ENCODE peak calls at places on chromosomes 7 and 10, in seven cellular contexts. T is Peyer's patch, C is endothelial cell, I is PC-3, M is fibroblast of lung, K is neural crest cell, Y is thoracic aorta. S is an unnamed sample.

GRCh38 chr10:84665883-84666463 is 337.6 kb downstream of the CCSER2 start:
- DNase-seq in T (no peak), C (peak; percentile 57), I (peak; percentile 56), M (no peak), K (no peak), Y (no peak), S (no peak)

GRCh38 chr7:144256112-144256511 is 8.5 kb downstream of the OR2A7 start:
- DNase-seq in T (no peak), C (no peak), I (peak; percentile 2), M (no peak), K (no peak), Y (no peak), S (peak; percentile 53)

GRCh38 chr10:95360122-95360715 is 69.4 kb upstream of the PDLIM1 start:
- DNase-seq in T (no peak), C (no peak), I (peak; percentile 47), M (peak; percentile 18), K (no peak), Y (no peak), S (peak; percentile 52)

GRCh38 chr10:109259293-109259692 is 664.0 kb downstream of the XPNPEP1 start:
- DNase-seq in T (no peak), C (no peak), I (peak; percentile 68), M (peak; percentile 33), K (no peak), Y (no peak), S (peak; percentile 53)

GRCh38 chr7:108099650-108100049 is 30.5 kb downstream of the LAMB4 start:
- DNase-seq in T (no peak), C (no peak), I (peak; percentile 59), M (no peak), K (no peak), Y (no peak), S (no peak)

GRCh38 chr7:26525413-26526287 is 234.0 kb downstream of the SNX10 start:
- DNase-seq in T (no peak), C (no peak), I (peak; percentile 12), M (no peak), K (no peak), Y (no peak), S (no peak)

GRCh38 chr7:631291-631711 is 95.2 kb upstream of the DNAAF5 start:
- DNase-seq in T (no peak), C (no peak), I (no peak), M (no peak), K (no peak), Y (no peak), S (no peak)

GRCh38 chr7:18087687-18088078 is 60.0 kb upstream of the PRPS1L1 start:
- DNase-seq in T (no peak), C (peak; percentile 11), I (no peak), M (no peak), K (no peak), Y (no peak), S (peak; percentile 0)

GRCh38 chr7:117012284-117013174 is 59.2 kb downstream of the ST7 start:
- DNase-seq in T (no peak), C (no peak), I (peak; percentile 66), M (peak; percentile 36), K (no peak), Y (no peak), S (peak; percentile 79)

GRCh38 chr10:122007415-122007814 is 18.5 kb downstream of the TACC2 start:
- DNase-seq in T (no peak), C (no peak), I (no peak), M (no peak), K (no peak), Y (no peak), S (no peak)

GRCh38 chr10:29537799-29538198 is 97.0 kb downstream of the SVIL start:
- DNase-seq in T (no peak), C (no peak), I (no peak), M (no peak), K (no peak), Y (no peak), S (no peak)

GRCh38 chr7:1537631-1538412 is 7.3 kb downstream of the MAFK start:
- DNase-seq in T (peak; percentile 74), C (peak; percentile 49), I (peak; percentile 20), M (peak; percentile 95), K (peak; percentile 68), Y (peak; percentile 93), S (peak; percentile 99)

GRCh38 chr7:27423290-27423689 is 180.7 kb downstream of the EVX1 start:
- DNase-seq in T (peak; percentile 72), C (no peak), I (peak; percentile 71), M (peak; percentile 40), K (no peak), Y (no peak), S (peak; percentile 5)

GRCh38 chr7:157022681-157023588 is 12.5 kb upstream of the MNX1 start:
- DNase-seq in T (peak; percentile 56), C (no peak), I (no peak), M (no peak), K (no peak), Y (no peak), S (no peak)

DNA sequence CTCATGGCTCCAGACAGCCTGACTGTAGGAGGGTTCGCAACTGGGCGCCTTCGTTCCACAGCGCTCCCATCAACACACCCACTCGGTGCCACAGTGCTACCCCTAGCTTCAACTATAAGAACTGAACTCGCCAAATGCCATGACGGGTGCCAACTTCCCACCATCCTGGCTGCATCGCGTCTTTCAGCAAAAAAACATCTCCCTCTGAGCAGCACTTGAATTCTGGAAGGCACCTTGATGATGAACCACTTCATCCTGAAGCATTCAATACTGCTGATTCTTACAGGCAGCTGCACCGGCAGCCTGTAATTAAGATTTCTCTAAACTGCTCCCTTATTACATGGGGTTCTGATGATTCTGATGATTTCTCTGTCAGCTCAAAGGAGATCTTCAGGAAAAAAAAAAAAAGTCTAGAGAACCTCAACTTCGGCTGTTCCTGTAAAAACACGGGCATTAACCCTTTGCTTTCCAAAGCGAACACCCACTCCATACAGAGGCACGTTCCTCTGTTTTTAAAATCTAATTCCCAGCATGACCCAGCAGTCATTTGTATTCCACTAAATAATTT is 1.2 kb downstream of the CYTH3 start:
- DNase-seq in T (peak; percentile 63), C (peak; percentile 31), I (peak; percentile 68), M (peak; percentile 58), K (no peak), Y (peak; percentile 39), S (peak; percentile 52)
- TF ChIP-seq CTCF in T (peak; percentile 42), C (no peak), I (peak; percentile 43), M (peak; percentile 60), K (peak; percentile 26), Y (peak; percentile 58), S (peak; percentile 59)

DNA sequence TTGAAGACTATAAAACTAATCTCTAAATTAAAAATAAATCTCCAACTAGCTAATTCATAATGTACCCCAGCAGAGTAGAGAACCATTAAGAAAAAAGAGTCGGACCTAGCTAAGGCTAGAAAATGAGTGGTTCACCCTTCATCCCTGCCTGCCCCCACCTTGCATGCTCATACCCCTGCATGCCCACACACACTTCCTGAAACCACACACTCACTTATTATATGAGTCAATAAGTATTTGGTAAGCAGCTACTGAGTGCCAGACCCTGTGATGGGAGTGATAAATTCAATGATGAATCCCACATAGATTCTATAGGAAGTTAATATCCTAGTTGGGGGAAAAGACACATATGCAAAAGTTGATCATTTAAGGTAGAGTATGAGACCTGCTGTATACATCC is 152.9 kb upstream of the INHBA start:
- DNase-seq in T (no peak), C (no peak), I (no peak), M (peak; percentile 63), K (no peak), Y (no peak), S (no peak)
- TF ChIP-seq CTCF in T (no peak), C (no peak), I (no peak), M (no peak), K (no peak), Y (no peak), S (no peak)

GRCh38 chr7:142414915-142415314 is 157.1 kb upstream of the PRSS58 start:
- DNase-seq in T (no peak), C (no peak), I (no peak), M (no peak), K (no peak), Y (no peak), S (no peak)

GRCh38 chr7:142413280-142414000 is 155.6 kb upstream of the PRSS58 start:
- DNase-seq in T (no peak), C (no peak), I (no peak), M (no peak), K (no peak), Y (no peak), S (no peak)

GRCh38 chr7:142409471-142409870 is 151.6 kb upstream of the PRSS58 start:
- DNase-seq in T (no peak), C (no peak), I (peak; percentile 24), M (no peak), K (no peak), Y (no peak), S (no peak)

GRCh38 chr7:142414135-142414534 is 156.3 kb upstream of the PRSS58 start:
- DNase-seq in T (no peak), C (no peak), I (no peak), M (no peak), K (no peak), Y (no peak), S (no peak)

GRCh38 chr7:142412551-142413193 is 154.8 kb upstream of the PRSS58 start:
- DNase-seq in T (no peak), C (peak; percentile 61), I (peak; percentile 73), M (peak; percentile 66), K (peak; percentile 25), Y (no peak), S (peak; percentile 85)
- TF ChIP-seq CTCF in T (peak; percentile 31), C (peak; percentile 71), I (peak; percentile 93), M (peak; percentile 80), K (peak; percentile 67), Y (no peak), S (peak; percentile 93)

GRCh38 chr7:19442016-19442785 is 266.6 kb downstream of the POLR1F start:
- DNase-seq in T (no peak), C (peak; percentile 26), I (peak; percentile 64), M (peak; percentile 53), K (no peak), Y (no peak), S (peak; percentile 95)
- TF ChIP-seq CTCF in T (no peak), C (no peak), I (peak; percentile 80), M (peak; percentile 77), K (peak; percentile 56), Y (no peak), S (peak; percentile 86)

DNA sequence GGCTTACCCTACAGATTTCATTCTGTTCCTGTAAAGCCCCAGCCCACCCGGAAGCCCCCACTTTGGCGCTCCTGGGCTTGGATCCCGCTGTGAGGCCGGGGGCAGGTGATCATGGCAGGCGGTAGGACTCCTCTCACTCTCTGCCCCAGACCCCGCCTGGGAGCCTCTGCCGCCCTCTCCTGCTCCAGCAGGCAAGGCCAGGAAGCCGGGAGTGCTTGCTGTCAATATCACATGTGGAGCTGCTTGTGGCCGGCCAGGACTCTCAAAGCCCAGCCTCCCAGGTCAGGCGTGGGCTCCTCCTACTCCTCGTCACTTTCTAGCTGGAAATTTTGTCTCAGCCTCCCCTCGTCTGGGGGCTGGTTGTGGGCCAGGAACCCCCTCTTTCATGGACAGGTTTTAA is 273.5 kb upstream of the PODXL start:
- DNase-seq in T (no peak), C (peak; percentile 69), I (no peak), M (no peak), K (no peak), Y (no peak), S (peak; percentile 17)
- TF ChIP-seq CTCF in T (no peak), C (no peak), I (no peak), M (no peak), K (no peak), Y (no peak), S (no peak)